ENCODE peak calls at places on chromosomes 4 and X, in ten cellular contexts. One of them, this sample, is unnamed. For H3K4me1, the result is how much of the 10 kb centered on the place peaks cover.

GRCh38 chr4:128597515-128597914 is 212.0 kb upstream of the JADE1 start:
- DNase-seq in left lung: no peak
- DNase-seq in heart left ventricle: no peak
- DNase-seq in heart right ventricle: no peak
- DNase-seq in uterus: no peak
- DNase-seq in upper lobe of right lung: no peak
- DNase-seq in Peyer's patch: no peak
- DNase-seq in cardiac muscle cell: no peak
- DNase-seq in DND-41: no peak
- DNase-seq in lung: no peak
- DNase-seq in this sample: no peak

GRCh38 chr4:110878992-110879391 is 256.1 kb upstream of the PITX2 start:
- DNase-seq in left lung: no peak
- DNase-seq in heart left ventricle: no peak
- DNase-seq in heart right ventricle: no peak
- DNase-seq in uterus: no peak
- DNase-seq in upper lobe of right lung: no peak
- DNase-seq in Peyer's patch: no peak
- DNase-seq in cardiac muscle cell: no peak
- DNase-seq in DND-41: no peak
- DNase-seq in lung: no peak
- DNase-seq in this sample: no peak

GRCh38 chr4:1566838-1567518 is 117.1 kb downstream of the FAM53A start:
- DNase-seq in left lung: peak
- DNase-seq in heart left ventricle: no peak
- DNase-seq in heart right ventricle: no peak
- DNase-seq in uterus: no peak
- DNase-seq in upper lobe of right lung: peak
- DNase-seq in Peyer's patch: no peak
- DNase-seq in cardiac muscle cell: no peak
- DNase-seq in DND-41: no peak
- DNase-seq in lung: no peak
- DNase-seq in this sample: no peak

GRCh38 chrX:46759645-46759974 is 692 bp upstream of the SLC9A7 start:
- DNase-seq in left lung: no peak
- DNase-seq in heart left ventricle: no peak
- DNase-seq in heart right ventricle: no peak
- DNase-seq in uterus: no peak
- DNase-seq in upper lobe of right lung: no peak
- DNase-seq in Peyer's patch: no peak
- DNase-seq in cardiac muscle cell: no peak
- DNase-seq in DND-41: no peak
- DNase-seq in lung: no peak
- DNase-seq in this sample: no peak

GRCh38 chr4:41784191-41784979 is 35.9 kb upstream of the PHOX2B start:
- DNase-seq in left lung: no peak
- DNase-seq in heart left ventricle: no peak
- DNase-seq in heart right ventricle: no peak
- DNase-seq in uterus: no peak
- DNase-seq in upper lobe of right lung: no peak
- DNase-seq in Peyer's patch: no peak
- DNase-seq in cardiac muscle cell: no peak
- DNase-seq in DND-41: no peak
- DNase-seq in lung: no peak
- DNase-seq in this sample: no peak

GRCh38 chr4:146638801-146639351 is at the start of gene POU4F2:
- DNase-seq in left lung: peak
- DNase-seq in heart left ventricle: no peak
- DNase-seq in heart right ventricle: no peak
- DNase-seq in uterus: no peak
- DNase-seq in upper lobe of right lung: peak
- DNase-seq in Peyer's patch: no peak
- DNase-seq in cardiac muscle cell: peak
- DNase-seq in DND-41: no peak
- DNase-seq in lung: no peak
- DNase-seq in this sample: peak

GRCh38 chr4:3387943-3388348 is 53.8 kb upstream of the HGFAC start:
- DNase-seq in left lung: peak
- DNase-seq in heart left ventricle: peak
- DNase-seq in heart right ventricle: peak
- DNase-seq in uterus: peak
- DNase-seq in upper lobe of right lung: peak
- DNase-seq in Peyer's patch: no peak
- DNase-seq in cardiac muscle cell: peak
- DNase-seq in DND-41: no peak
- DNase-seq in lung: peak
- DNase-seq in this sample: peak

GRCh38 chrX:19866626-19867410 is 20.6 kb downstream of the SH3KBP1 start:
- DNase-seq in left lung: no peak
- DNase-seq in heart left ventricle: no peak
- DNase-seq in heart right ventricle: peak
- DNase-seq in uterus: no peak
- DNase-seq in upper lobe of right lung: no peak
- DNase-seq in Peyer's patch: no peak
- DNase-seq in cardiac muscle cell: no peak
- DNase-seq in DND-41: peak
- DNase-seq in lung: no peak
- DNase-seq in this sample: no peak

GRCh38 chr4:163895369-163896005 is 401.0 kb downstream of the TMA16 start:
- DNase-seq in left lung: no peak
- DNase-seq in heart left ventricle: no peak
- DNase-seq in heart right ventricle: no peak
- DNase-seq in uterus: no peak
- DNase-seq in upper lobe of right lung: no peak
- DNase-seq in Peyer's patch: no peak
- DNase-seq in cardiac muscle cell: no peak
- DNase-seq in DND-41: peak
- DNase-seq in lung: no peak
- DNase-seq in this sample: no peak

GRCh38 chrX:13123857-13124345 is 79.5 kb upstream of the FAM9C start:
- DNase-seq in left lung: no peak
- DNase-seq in heart left ventricle: no peak
- DNase-seq in heart right ventricle: no peak
- DNase-seq in uterus: no peak
- DNase-seq in upper lobe of right lung: no peak
- DNase-seq in Peyer's patch: no peak
- DNase-seq in cardiac muscle cell: no peak
- DNase-seq in DND-41: no peak
- DNase-seq in lung: no peak
- DNase-seq in this sample: no peak

GRCh38 chrX:341541-342101 is 23.0 kb upstream of the GTPBP6 start:
- DNase-seq in left lung: peak
- DNase-seq in heart left ventricle: no peak
- DNase-seq in heart right ventricle: no peak
- DNase-seq in uterus: no peak
- DNase-seq in upper lobe of right lung: peak
- DNase-seq in Peyer's patch: no peak
- DNase-seq in cardiac muscle cell: no peak
- DNase-seq in DND-41: no peak
- DNase-seq in lung: no peak
- DNase-seq in this sample: no peak

GRCh38 chr4:20675786-20676185 is 24.5 kb upstream of the PACRGL start:
- DNase-seq in left lung: no peak
- DNase-seq in heart left ventricle: no peak
- DNase-seq in heart right ventricle: no peak
- DNase-seq in uterus: no peak
- DNase-seq in upper lobe of right lung: no peak
- DNase-seq in Peyer's patch: no peak
- DNase-seq in cardiac muscle cell: no peak
- DNase-seq in DND-41: no peak
- DNase-seq in lung: no peak
- DNase-seq in this sample: no peak

GRCh38 chrX:119989905-119990408 is 46.4 kb upstream of the NKAP start:
- DNase-seq in left lung: no peak
- DNase-seq in heart left ventricle: no peak
- DNase-seq in heart right ventricle: no peak
- DNase-seq in uterus: no peak
- DNase-seq in upper lobe of right lung: no peak
- DNase-seq in Peyer's patch: no peak
- DNase-seq in cardiac muscle cell: peak
- DNase-seq in DND-41: no peak
- DNase-seq in lung: no peak
- DNase-seq in this sample: no peak

GRCh38 chr4:133960975-133961374 is 240.6 kb downstream of the PABPC4L start:
- DNase-seq in left lung: no peak
- DNase-seq in heart left ventricle: no peak
- DNase-seq in heart right ventricle: no peak
- DNase-seq in uterus: no peak
- DNase-seq in upper lobe of right lung: no peak
- DNase-seq in Peyer's patch: no peak
- DNase-seq in cardiac muscle cell: no peak
- DNase-seq in DND-41: peak
- DNase-seq in lung: no peak
- DNase-seq in this sample: no peak

GRCh38 chr4:140448830-140449229 is 21.4 kb upstream of the CLGN start:
- DNase-seq in left lung: no peak
- DNase-seq in heart left ventricle: no peak
- DNase-seq in heart right ventricle: no peak
- DNase-seq in uterus: no peak
- DNase-seq in upper lobe of right lung: no peak
- DNase-seq in Peyer's patch: no peak
- DNase-seq in cardiac muscle cell: no peak
- DNase-seq in DND-41: no peak
- DNase-seq in lung: no peak
- DNase-seq in this sample: no peak

DNA sequence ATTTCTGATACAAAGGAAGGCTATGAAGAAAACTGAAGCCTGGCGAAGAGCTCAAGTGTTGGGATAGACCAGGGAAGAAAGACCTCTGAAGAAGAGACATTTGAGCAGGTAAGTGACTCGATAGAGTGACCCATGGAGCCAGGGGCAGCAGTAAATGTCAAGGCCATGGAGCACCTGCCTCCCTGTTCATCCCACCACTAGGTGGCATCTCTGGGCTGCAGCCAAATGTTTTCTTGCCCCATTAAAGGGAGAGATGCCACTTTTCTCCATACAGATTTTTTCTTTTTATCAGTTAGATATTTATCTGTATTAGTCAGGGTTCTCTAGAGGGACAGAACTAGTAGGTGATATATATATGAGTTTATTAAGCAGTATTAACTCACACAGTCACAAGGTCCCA is 4.9 kb upstream of the ZNF81 start:
- DNase-seq in left lung: no peak
- DNase-seq in heart left ventricle: peak
- DNase-seq in heart right ventricle: peak
- DNase-seq in uterus: no peak
- DNase-seq in upper lobe of right lung: peak
- DNase-seq in Peyer's patch: peak
- DNase-seq in cardiac muscle cell: peak
- DNase-seq in DND-41: peak
- DNase-seq in lung: peak
- DNase-seq in this sample: peak
- TF ChIP-seq CTCF in left lung: peak
- TF ChIP-seq CTCF in heart left ventricle: peak
- TF ChIP-seq CTCF in heart right ventricle: peak
- TF ChIP-seq CTCF in uterus: peak
- TF ChIP-seq CTCF in upper lobe of right lung: peak
- TF ChIP-seq CTCF in Peyer's patch: peak
- TF ChIP-seq CTCF in cardiac muscle cell: peak
- TF ChIP-seq CTCF in DND-41: peak
- TF ChIP-seq CTCF in lung: peak
- TF ChIP-seq CTCF in this sample: peak

DNA sequence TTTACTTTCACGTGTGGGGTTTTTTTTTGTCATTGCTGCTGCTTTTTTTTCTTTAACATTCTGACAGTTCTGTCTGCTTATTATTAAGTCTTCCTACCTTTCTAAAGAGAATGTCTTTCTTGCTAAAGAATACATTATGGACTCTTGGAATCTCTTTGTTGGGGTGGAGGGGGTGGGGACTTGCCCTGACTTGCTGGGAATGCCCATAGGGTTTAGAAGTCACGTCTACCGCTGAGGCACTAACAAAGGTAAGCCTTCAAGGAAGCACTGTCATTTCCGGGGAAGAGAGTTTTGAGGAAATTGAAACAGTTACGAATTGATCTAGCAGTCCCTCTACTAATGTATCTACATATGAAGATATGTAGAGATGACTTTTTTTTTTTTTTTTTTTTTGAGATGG is 19.4 kb downstream of the CD99 start:
- DNase-seq in left lung: no peak
- DNase-seq in heart left ventricle: no peak
- DNase-seq in heart right ventricle: no peak
- DNase-seq in uterus: no peak
- DNase-seq in upper lobe of right lung: no peak
- DNase-seq in Peyer's patch: peak
- DNase-seq in cardiac muscle cell: no peak
- DNase-seq in DND-41: peak
- DNase-seq in lung: no peak
- DNase-seq in this sample: no peak
- H3K4me1 ChIP-seq in left lung: under half
- H3K4me1 ChIP-seq in heart left ventricle: under half
- H3K4me1 ChIP-seq in heart right ventricle: half or more
- H3K4me1 ChIP-seq in uterus: under half
- H3K4me1 ChIP-seq in upper lobe of right lung: under half
- H3K4me1 ChIP-seq in Peyer's patch: half or more
- H3K4me1 ChIP-seq in cardiac muscle cell: under half
- H3K4me1 ChIP-seq in DND-41: half or more
- H3K4me1 ChIP-seq in lung: under half
- H3K4me1 ChIP-seq in this sample: under half

DNA sequence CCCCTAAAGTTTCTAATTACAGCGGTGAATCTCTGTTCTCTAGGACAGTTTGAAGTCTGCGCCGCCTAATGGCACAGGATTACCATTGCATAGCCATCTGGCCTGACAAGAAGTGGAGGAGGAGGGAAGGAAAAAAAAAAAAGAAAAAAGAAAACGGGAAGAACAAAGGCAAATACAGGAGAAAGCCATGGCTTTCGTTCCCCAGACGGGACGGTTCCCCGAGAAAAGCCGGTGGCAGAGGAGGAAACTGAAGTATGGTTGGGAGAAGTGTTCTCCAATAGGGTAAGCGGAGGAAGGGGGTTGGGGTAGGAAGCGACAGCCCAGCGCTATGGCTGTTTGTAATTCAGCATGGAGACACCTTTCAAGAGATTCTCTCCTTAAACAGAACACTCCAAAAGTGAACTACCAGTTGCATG is 80.8 kb downstream of the HMGN5 start:
- DNase-seq in left lung: no peak
- DNase-seq in heart left ventricle: peak
- DNase-seq in heart right ventricle: peak
- DNase-seq in uterus: peak
- DNase-seq in upper lobe of right lung: no peak
- DNase-seq in Peyer's patch: peak
- DNase-seq in cardiac muscle cell: peak
- DNase-seq in DND-41: no peak
- DNase-seq in lung: peak
- DNase-seq in this sample: peak
- TF ChIP-seq CTCF in left lung: peak
- TF ChIP-seq CTCF in heart left ventricle: peak
- TF ChIP-seq CTCF in heart right ventricle: peak
- TF ChIP-seq CTCF in uterus: peak
- TF ChIP-seq CTCF in upper lobe of right lung: peak
- TF ChIP-seq CTCF in Peyer's patch: no peak
- TF ChIP-seq CTCF in cardiac muscle cell: peak
- TF ChIP-seq CTCF in DND-41: peak
- TF ChIP-seq CTCF in lung: peak
- TF ChIP-seq CTCF in this sample: peak

GRCh38 chr4:24547979-24548378 is 36.4 kb downstream of the DHX15 start:
- DNase-seq in left lung: no peak
- DNase-seq in heart left ventricle: no peak
- DNase-seq in heart right ventricle: no peak
- DNase-seq in uterus: no peak
- DNase-seq in upper lobe of right lung: no peak
- DNase-seq in Peyer's patch: no peak
- DNase-seq in cardiac muscle cell: no peak
- DNase-seq in DND-41: no peak
- DNase-seq in lung: no peak
- DNase-seq in this sample: no peak

GRCh38 chr4:24544208-24544607 is 40.1 kb downstream of the DHX15 start:
- DNase-seq in left lung: no peak
- DNase-seq in heart left ventricle: no peak
- DNase-seq in heart right ventricle: no peak
- DNase-seq in uterus: no peak
- DNase-seq in upper lobe of right lung: no peak
- DNase-seq in Peyer's patch: no peak
- DNase-seq in cardiac muscle cell: no peak
- DNase-seq in DND-41: no peak
- DNase-seq in lung: no peak
- DNase-seq in this sample: no peak
- H3K4me1 ChIP-seq in left lung: under half
- H3K4me1 ChIP-seq in heart left ventricle: under half
- H3K4me1 ChIP-seq in heart right ventricle: under half
- H3K4me1 ChIP-seq in uterus: under half
- H3K4me1 ChIP-seq in upper lobe of right lung: under half
- H3K4me1 ChIP-seq in Peyer's patch: under half
- H3K4me1 ChIP-seq in cardiac muscle cell: under half
- H3K4me1 ChIP-seq in DND-41: under half
- H3K4me1 ChIP-seq in lung: under half
- H3K4me1 ChIP-seq in this sample: under half

This sample was measured in BE2C.